ENCODE peak calls at places on chromosomes 16 and 17, in eight cellular contexts. One of them, this sample, is unnamed.
A peak's percentile ranks its signal among the peaks of the same experiment; 100 is the strongest.

GRCh38 chr17:58224315-58224714 is 5.3 kb upstream of the MKS1 start:
- DNase-seq in astrocyte of the spinal cord: peak; percentile 32
- DNase-seq in stomach: no peak
- DNase-seq in activated CD4-positive, alpha-beta T cell treated with anti-CD3 and anti-CD28 coated beads, Interleukin-2, amount 50 U/mL, for 1 hour: no peak
- DNase-seq in progenitor cell of endocrine pancreas: no peak
- DNase-seq in posterior cingulate gyrus: no peak
- DNase-seq in hippocampal formation: no peak
- DNase-seq in nucleus accumbens: no peak
- DNase-seq in this sample: peak; percentile 28

GRCh38 chr16:73196670-73197069 is 148.7 kb upstream of the ZFHX3 start:
- DNase-seq in astrocyte of the spinal cord: peak; percentile 62
- DNase-seq in stomach: peak; percentile 80
- DNase-seq in activated CD4-positive, alpha-beta T cell treated with anti-CD3 and anti-CD28 coated beads, Interleukin-2, amount 50 U/mL, for 1 hour: peak; percentile 12
- DNase-seq in progenitor cell of endocrine pancreas: no peak
- DNase-seq in posterior cingulate gyrus: no peak
- DNase-seq in hippocampal formation: peak; percentile 13
- DNase-seq in nucleus accumbens: peak; percentile 36
- DNase-seq in this sample: peak; percentile 78

GRCh38 chr16:75928295-75928694 is 202.0 kb upstream of the CPHXL start:
- DNase-seq in astrocyte of the spinal cord: no peak
- DNase-seq in stomach: no peak
- DNase-seq in activated CD4-positive, alpha-beta T cell treated with anti-CD3 and anti-CD28 coated beads, Interleukin-2, amount 50 U/mL, for 1 hour: no peak
- DNase-seq in progenitor cell of endocrine pancreas: no peak
- DNase-seq in posterior cingulate gyrus: no peak
- DNase-seq in hippocampal formation: no peak
- DNase-seq in nucleus accumbens: no peak
- DNase-seq in this sample: peak; percentile 15

GRCh38 chr16:19374402-19374801 is 43.3 kb upstream of the TMC5 start:
- DNase-seq in astrocyte of the spinal cord: no peak
- DNase-seq in stomach: no peak
- DNase-seq in activated CD4-positive, alpha-beta T cell treated with anti-CD3 and anti-CD28 coated beads, Interleukin-2, amount 50 U/mL, for 1 hour: no peak
- DNase-seq in progenitor cell of endocrine pancreas: no peak
- DNase-seq in posterior cingulate gyrus: no peak
- DNase-seq in hippocampal formation: no peak
- DNase-seq in nucleus accumbens: no peak
- DNase-seq in this sample: no peak

GRCh38 chr17:80822700-80823410 is 168.8 kb upstream of the CHMP6 start:
- DNase-seq in astrocyte of the spinal cord: no peak
- DNase-seq in stomach: no peak
- DNase-seq in activated CD4-positive, alpha-beta T cell treated with anti-CD3 and anti-CD28 coated beads, Interleukin-2, amount 50 U/mL, for 1 hour: no peak
- DNase-seq in progenitor cell of endocrine pancreas: no peak
- DNase-seq in posterior cingulate gyrus: no peak
- DNase-seq in hippocampal formation: no peak
- DNase-seq in nucleus accumbens: no peak
- DNase-seq in this sample: no peak

GRCh38 chr16:71537643-71538042 is 11.4 kb downstream of the CHST4 start:
- DNase-seq in astrocyte of the spinal cord: peak; percentile 25
- DNase-seq in stomach: no peak
- DNase-seq in activated CD4-positive, alpha-beta T cell treated with anti-CD3 and anti-CD28 coated beads, Interleukin-2, amount 50 U/mL, for 1 hour: peak; percentile 26
- DNase-seq in progenitor cell of endocrine pancreas: peak; percentile 32
- DNase-seq in posterior cingulate gyrus: no peak
- DNase-seq in hippocampal formation: no peak
- DNase-seq in nucleus accumbens: no peak
- DNase-seq in this sample: peak; percentile 45

GRCh38 chr17:79031996-79032875 is 8.3 kb downstream of the C1QTNF1 start:
- DNase-seq in astrocyte of the spinal cord: no peak
- DNase-seq in stomach: peak; percentile 8
- DNase-seq in activated CD4-positive, alpha-beta T cell treated with anti-CD3 and anti-CD28 coated beads, Interleukin-2, amount 50 U/mL, for 1 hour: no peak
- DNase-seq in progenitor cell of endocrine pancreas: no peak
- DNase-seq in posterior cingulate gyrus: no peak
- DNase-seq in hippocampal formation: no peak
- DNase-seq in nucleus accumbens: no peak
- DNase-seq in this sample: no peak

GRCh38 chr16:30185683-30186421 is 2.5 kb downstream of the CORO1A start:
- DNase-seq in astrocyte of the spinal cord: no peak
- DNase-seq in stomach: peak; percentile 63
- DNase-seq in activated CD4-positive, alpha-beta T cell treated with anti-CD3 and anti-CD28 coated beads, Interleukin-2, amount 50 U/mL, for 1 hour: peak; percentile 76
- DNase-seq in progenitor cell of endocrine pancreas: no peak
- DNase-seq in posterior cingulate gyrus: no peak
- DNase-seq in hippocampal formation: peak; percentile 56
- DNase-seq in nucleus accumbens: no peak
- DNase-seq in this sample: peak; percentile 13

GRCh38 chr17:3798273-3799180 is 2.5 kb downstream of the ITGAE start:
- DNase-seq in astrocyte of the spinal cord: no peak
- DNase-seq in stomach: no peak
- DNase-seq in activated CD4-positive, alpha-beta T cell treated with anti-CD3 and anti-CD28 coated beads, Interleukin-2, amount 50 U/mL, for 1 hour: no peak
- DNase-seq in progenitor cell of endocrine pancreas: no peak
- DNase-seq in posterior cingulate gyrus: no peak
- DNase-seq in hippocampal formation: no peak
- DNase-seq in nucleus accumbens: no peak
- DNase-seq in this sample: peak; percentile 40

GRCh38 chr16:16127469-16128116 is 95.7 kb downstream of the ABCC6 start:
- DNase-seq in astrocyte of the spinal cord: peak; percentile 73
- DNase-seq in stomach: peak; percentile 74
- DNase-seq in activated CD4-positive, alpha-beta T cell treated with anti-CD3 and anti-CD28 coated beads, Interleukin-2, amount 50 U/mL, for 1 hour: peak; percentile 67
- DNase-seq in progenitor cell of endocrine pancreas: peak; percentile 60
- DNase-seq in posterior cingulate gyrus: peak; percentile 52
- DNase-seq in hippocampal formation: peak; percentile 6
- DNase-seq in nucleus accumbens: peak; percentile 19
- DNase-seq in this sample: peak; percentile 69

GRCh38 chr16:30980434-30980833 is 4.6 kb upstream of the HSD3B7 start:
- DNase-seq in astrocyte of the spinal cord: no peak
- DNase-seq in stomach: no peak
- DNase-seq in activated CD4-positive, alpha-beta T cell treated with anti-CD3 and anti-CD28 coated beads, Interleukin-2, amount 50 U/mL, for 1 hour: no peak
- DNase-seq in progenitor cell of endocrine pancreas: no peak
- DNase-seq in posterior cingulate gyrus: no peak
- DNase-seq in hippocampal formation: no peak
- DNase-seq in nucleus accumbens: no peak
- DNase-seq in this sample: no peak

GRCh38 chr17:48174833-48175232 is 67.3 kb downstream of the SNX11 start:
- DNase-seq in astrocyte of the spinal cord: no peak
- DNase-seq in stomach: no peak
- DNase-seq in activated CD4-positive, alpha-beta T cell treated with anti-CD3 and anti-CD28 coated beads, Interleukin-2, amount 50 U/mL, for 1 hour: no peak
- DNase-seq in progenitor cell of endocrine pancreas: no peak
- DNase-seq in posterior cingulate gyrus: no peak
- DNase-seq in hippocampal formation: no peak
- DNase-seq in nucleus accumbens: no peak
- DNase-seq in this sample: no peak

GRCh38 chr17:71500761-71501555 is 619.9 kb upstream of the SOX9 start:
- DNase-seq in astrocyte of the spinal cord: no peak
- DNase-seq in stomach: no peak
- DNase-seq in activated CD4-positive, alpha-beta T cell treated with anti-CD3 and anti-CD28 coated beads, Interleukin-2, amount 50 U/mL, for 1 hour: no peak
- DNase-seq in progenitor cell of endocrine pancreas: no peak
- DNase-seq in posterior cingulate gyrus: no peak
- DNase-seq in hippocampal formation: no peak
- DNase-seq in nucleus accumbens: no peak
- DNase-seq in this sample: no peak

GRCh38 chr17:71987634-71988033 is 133.2 kb upstream of the SOX9 start:
- DNase-seq in astrocyte of the spinal cord: peak; percentile 35
- DNase-seq in stomach: no peak
- DNase-seq in activated CD4-positive, alpha-beta T cell treated with anti-CD3 and anti-CD28 coated beads, Interleukin-2, amount 50 U/mL, for 1 hour: no peak
- DNase-seq in progenitor cell of endocrine pancreas: no peak
- DNase-seq in posterior cingulate gyrus: no peak
- DNase-seq in hippocampal formation: no peak
- DNase-seq in nucleus accumbens: no peak
- DNase-seq in this sample: peak; percentile 52

GRCh38 chr16:4944333-4945281 is 7.7 kb upstream of the PPL start:
- DNase-seq in astrocyte of the spinal cord: peak; percentile 98
- DNase-seq in stomach: peak; percentile 94
- DNase-seq in activated CD4-positive, alpha-beta T cell treated with anti-CD3 and anti-CD28 coated beads, Interleukin-2, amount 50 U/mL, for 1 hour: no peak
- DNase-seq in progenitor cell of endocrine pancreas: peak; percentile 53
- DNase-seq in posterior cingulate gyrus: no peak
- DNase-seq in hippocampal formation: no peak
- DNase-seq in nucleus accumbens: no peak
- DNase-seq in this sample: peak; percentile 98

GRCh38 chr16:66996324-66996982 is 8.1 kb downstream of the CES4A start:
- DNase-seq in astrocyte of the spinal cord: peak; percentile 76
- DNase-seq in stomach: peak; percentile 49
- DNase-seq in activated CD4-positive, alpha-beta T cell treated with anti-CD3 and anti-CD28 coated beads, Interleukin-2, amount 50 U/mL, for 1 hour: no peak
- DNase-seq in progenitor cell of endocrine pancreas: no peak
- DNase-seq in posterior cingulate gyrus: peak; percentile 39
- DNase-seq in hippocampal formation: peak; percentile 79
- DNase-seq in nucleus accumbens: peak; percentile 64
- DNase-seq in this sample: peak; percentile 74

GRCh38 chr17:2777242-2777867 is 18.9 kb upstream of the RAP1GAP2 start:
- DNase-seq in astrocyte of the spinal cord: no peak
- DNase-seq in stomach: no peak
- DNase-seq in activated CD4-positive, alpha-beta T cell treated with anti-CD3 and anti-CD28 coated beads, Interleukin-2, amount 50 U/mL, for 1 hour: no peak
- DNase-seq in progenitor cell of endocrine pancreas: no peak
- DNase-seq in posterior cingulate gyrus: no peak
- DNase-seq in hippocampal formation: no peak
- DNase-seq in nucleus accumbens: no peak
- DNase-seq in this sample: no peak

GRCh38 chr17:27807567-27808470 is 7.5 kb upstream of the NOS2 start:
- DNase-seq in astrocyte of the spinal cord: no peak
- DNase-seq in stomach: peak; percentile 49
- DNase-seq in activated CD4-positive, alpha-beta T cell treated with anti-CD3 and anti-CD28 coated beads, Interleukin-2, amount 50 U/mL, for 1 hour: peak; percentile 42
- DNase-seq in progenitor cell of endocrine pancreas: no peak
- DNase-seq in posterior cingulate gyrus: peak; percentile 49
- DNase-seq in hippocampal formation: peak; percentile 15
- DNase-seq in nucleus accumbens: no peak
- DNase-seq in this sample: peak; percentile 27

GRCh38 chr17:2967515-2967914 is 95.9 kb downstream of the OR1D5 start:
- DNase-seq in astrocyte of the spinal cord: no peak
- DNase-seq in stomach: no peak
- DNase-seq in activated CD4-positive, alpha-beta T cell treated with anti-CD3 and anti-CD28 coated beads, Interleukin-2, amount 50 U/mL, for 1 hour: no peak
- DNase-seq in progenitor cell of endocrine pancreas: no peak
- DNase-seq in posterior cingulate gyrus: no peak
- DNase-seq in hippocampal formation: no peak
- DNase-seq in nucleus accumbens: no peak
- DNase-seq in this sample: no peak

GRCh38 chr17:6070895-6071511 is 824 bp downstream of the WSCD1 start:
- DNase-seq in astrocyte of the spinal cord: peak; percentile 15
- DNase-seq in stomach: no peak
- DNase-seq in activated CD4-positive, alpha-beta T cell treated with anti-CD3 and anti-CD28 coated beads, Interleukin-2, amount 50 U/mL, for 1 hour: no peak
- DNase-seq in progenitor cell of endocrine pancreas: peak; percentile 22
- DNase-seq in posterior cingulate gyrus: peak; percentile 51
- DNase-seq in hippocampal formation: peak; percentile 48
- DNase-seq in nucleus accumbens: peak; percentile 47
- DNase-seq in this sample: no peak

GRCh38 chr17:81298991-81299733 is 4.1 kb upstream of the SLC38A10 start:
- DNase-seq in astrocyte of the spinal cord: no peak
- DNase-seq in stomach: no peak
- DNase-seq in activated CD4-positive, alpha-beta T cell treated with anti-CD3 and anti-CD28 coated beads, Interleukin-2, amount 50 U/mL, for 1 hour: no peak
- DNase-seq in progenitor cell of endocrine pancreas: no peak
- DNase-seq in posterior cingulate gyrus: no peak
- DNase-seq in hippocampal formation: no peak
- DNase-seq in nucleus accumbens: no peak
- DNase-seq in this sample: no peak

GRCh38 chr17:42917236-42917603 is 16.6 kb downstream of the G6PC1 start:
- DNase-seq in astrocyte of the spinal cord: no peak
- DNase-seq in stomach: no peak
- DNase-seq in activated CD4-positive, alpha-beta T cell treated with anti-CD3 and anti-CD28 coated beads, Interleukin-2, amount 50 U/mL, for 1 hour: no peak
- DNase-seq in progenitor cell of endocrine pancreas: no peak
- DNase-seq in posterior cingulate gyrus: no peak
- DNase-seq in hippocampal formation: no peak
- DNase-seq in nucleus accumbens: no peak
- DNase-seq in this sample: no peak

GRCh38 chr16:22189473-22190168 is 16.5 kb upstream of the EEF2K start:
- DNase-seq in astrocyte of the spinal cord: peak; percentile 44
- DNase-seq in stomach: peak; percentile 88
- DNase-seq in activated CD4-positive, alpha-beta T cell treated with anti-CD3 and anti-CD28 coated beads, Interleukin-2, amount 50 U/mL, for 1 hour: peak; percentile 93
- DNase-seq in progenitor cell of endocrine pancreas: no peak
- DNase-seq in posterior cingulate gyrus: no peak
- DNase-seq in hippocampal formation: no peak
- DNase-seq in nucleus accumbens: no peak
- DNase-seq in this sample: no peak

GRCh38 chr16:12767897-12768296 is 35.8 kb downstream of the CPPED1 start:
- DNase-seq in astrocyte of the spinal cord: peak; percentile 13
- DNase-seq in stomach: no peak
- DNase-seq in activated CD4-positive, alpha-beta T cell treated with anti-CD3 and anti-CD28 coated beads, Interleukin-2, amount 50 U/mL, for 1 hour: no peak
- DNase-seq in progenitor cell of endocrine pancreas: no peak
- DNase-seq in posterior cingulate gyrus: no peak
- DNase-seq in hippocampal formation: no peak
- DNase-seq in nucleus accumbens: no peak
- DNase-seq in this sample: no peak

GRCh38 chr17:70661342-70662222 is 492.2 kb downstream of the KCNJ2 start:
- DNase-seq in astrocyte of the spinal cord: peak; percentile 69
- DNase-seq in stomach: no peak
- DNase-seq in activated CD4-positive, alpha-beta T cell treated with anti-CD3 and anti-CD28 coated beads, Interleukin-2, amount 50 U/mL, for 1 hour: no peak
- DNase-seq in progenitor cell of endocrine pancreas: no peak
- DNase-seq in posterior cingulate gyrus: no peak
- DNase-seq in hippocampal formation: no peak
- DNase-seq in nucleus accumbens: no peak
- DNase-seq in this sample: peak; percentile 22

GRCh38 chr17:82384730-82385429 is 13.3 kb downstream of the UTS2R start:
- DNase-seq in astrocyte of the spinal cord: no peak
- DNase-seq in stomach: peak; percentile 85
- DNase-seq in activated CD4-positive, alpha-beta T cell treated with anti-CD3 and anti-CD28 coated beads, Interleukin-2, amount 50 U/mL, for 1 hour: no peak
- DNase-seq in progenitor cell of endocrine pancreas: no peak
- DNase-seq in posterior cingulate gyrus: no peak
- DNase-seq in hippocampal formation: no peak
- DNase-seq in nucleus accumbens: no peak
- DNase-seq in this sample: peak; percentile 96

GRCh38 chr17:79647456-79647915 is 36.6 kb upstream of the RBFOX3 start:
- DNase-seq in astrocyte of the spinal cord: no peak
- DNase-seq in stomach: peak; percentile 11
- DNase-seq in activated CD4-positive, alpha-beta T cell treated with anti-CD3 and anti-CD28 coated beads, Interleukin-2, amount 50 U/mL, for 1 hour: no peak
- DNase-seq in progenitor cell of endocrine pancreas: no peak
- DNase-seq in posterior cingulate gyrus: no peak
- DNase-seq in hippocampal formation: no peak
- DNase-seq in nucleus accumbens: no peak
- DNase-seq in this sample: no peak

GRCh38 chr17:39818282-39819000 is 45.7 kb downstream of the IKZF3 start:
- DNase-seq in astrocyte of the spinal cord: no peak
- DNase-seq in stomach: no peak
- DNase-seq in activated CD4-positive, alpha-beta T cell treated with anti-CD3 and anti-CD28 coated beads, Interleukin-2, amount 50 U/mL, for 1 hour: no peak
- DNase-seq in progenitor cell of endocrine pancreas: no peak
- DNase-seq in posterior cingulate gyrus: no peak
- DNase-seq in hippocampal formation: no peak
- DNase-seq in nucleus accumbens: no peak
- DNase-seq in this sample: no peak

GRCh38 chr16:13154799-13155198 is 253.4 kb downstream of the SHISA9 start:
- DNase-seq in astrocyte of the spinal cord: no peak
- DNase-seq in stomach: no peak
- DNase-seq in activated CD4-positive, alpha-beta T cell treated with anti-CD3 and anti-CD28 coated beads, Interleukin-2, amount 50 U/mL, for 1 hour: no peak
- DNase-seq in progenitor cell of endocrine pancreas: no peak
- DNase-seq in posterior cingulate gyrus: no peak
- DNase-seq in hippocampal formation: no peak
- DNase-seq in nucleus accumbens: no peak
- DNase-seq in this sample: no peak

GRCh38 chr16:86823895-86824671 is 245.7 kb downstream of the FOXL1 start:
- DNase-seq in astrocyte of the spinal cord: peak; percentile 98
- DNase-seq in stomach: no peak
- DNase-seq in activated CD4-positive, alpha-beta T cell treated with anti-CD3 and anti-CD28 coated beads, Interleukin-2, amount 50 U/mL, for 1 hour: no peak
- DNase-seq in progenitor cell of endocrine pancreas: no peak
- DNase-seq in posterior cingulate gyrus: no peak
- DNase-seq in hippocampal formation: no peak
- DNase-seq in nucleus accumbens: no peak
- DNase-seq in this sample: peak; percentile 87

GRCh38 chr16:82605863-82606620 is 20.7 kb upstream of the CDH13 start:
- DNase-seq in astrocyte of the spinal cord: no peak
- DNase-seq in stomach: no peak
- DNase-seq in activated CD4-positive, alpha-beta T cell treated with anti-CD3 and anti-CD28 coated beads, Interleukin-2, amount 50 U/mL, for 1 hour: no peak
- DNase-seq in progenitor cell of endocrine pancreas: no peak
- DNase-seq in posterior cingulate gyrus: no peak
- DNase-seq in hippocampal formation: no peak
- DNase-seq in nucleus accumbens: no peak
- DNase-seq in this sample: no peak

This sample was measured in myocyte.